ENCODE peak calls at places on chromosomes 3 and 15, in six cellular contexts. U, Y, L, D, T and P are unnamed samples.

GRCh38 chr3:100588251-100588650 is 21.1 kb upstream of the ADGRG7 start:
- DNase-seq in L (no peak), D (no peak), T (no peak), Y (no peak), U (no peak), P (no peak)

GRCh38 chr15:84833447-84833846 is 16.3 kb downstream of the ALPK3 start:
- DNase-seq in Y (no peak), U (no peak), T (no peak), D (no peak), L (no peak), P (no peak)

GRCh38 chr3:141082064-141082463 is 30.9 kb downstream of the SPSB4 start:
- DNase-seq in L (no peak), T (no peak), D (no peak), Y (no peak), U (no peak), P (no peak)

GRCh38 chr15:88745696-88746095 is 57.5 kb upstream of the ACAN start:
- DNase-seq in U (no peak), T (no peak), Y (no peak), L (no peak), D (no peak), P (no peak)

GRCh38 chr15:29116970-29117700 is 152.5 kb downstream of the NSMCE3 start:
- DNase-seq in Y (no peak), L (no peak), D (no peak), T (no peak), U (no peak), P (no peak)

GRCh38 chr15:84970832-84971231 is 10.8 kb upstream of the PDE8A start:
- DNase-seq in Y (no peak), U (no peak), T (no peak), D (no peak), L (no peak), P (no peak)

GRCh38 chr3:180267202-180267843 is 230.6 kb upstream of the PEX5L start:
- DNase-seq in L (no peak), Y (no peak), D (peak; percentile 69), U (no peak), T (no peak), P (no peak)

GRCh38 chr3:129226374-129226773 is 23.0 kb upstream of the COPG1 start:
- DNase-seq in U (peak; percentile 71), Y (no peak), D (no peak), T (peak; percentile 34), L (peak; percentile 57), P (peak; percentile 34)

GRCh38 chr3:187586226-187586625 is 84.0 kb downstream of the SST start:
- DNase-seq in Y (no peak), D (no peak), L (no peak), U (no peak), T (no peak), P (no peak)

GRCh38 chr3:14605070-14605469 is 46.5 kb upstream of the CCDC174 start:
- DNase-seq in T (no peak), U (no peak), L (no peak), Y (no peak), D (no peak), P (no peak)

GRCh38 chr3:14602804-14603644 is 48.5 kb upstream of the CCDC174 start:
- DNase-seq in Y (peak; percentile 66), D (no peak), T (peak; percentile 90), U (peak; percentile 36), L (no peak), P (no peak)

GRCh38 chr3:14606663-14607339 is 44.8 kb upstream of the CCDC174 start:
- DNase-seq in U (no peak), T (no peak), L (no peak), Y (no peak), D (no peak), P (no peak)

GRCh38 chr3:14605744-14606143 is 45.8 kb upstream of the CCDC174 start:
- DNase-seq in L (no peak), U (no peak), Y (no peak), T (no peak), D (no peak), P (no peak)

GRCh38 chr3:14608298-14608697 is 43.3 kb upstream of the CCDC174 start:
- DNase-seq in D (no peak), L (no peak), U (no peak), Y (peak; percentile 49), T (no peak), P (no peak)
- TF ChIP-seq CTCF in D (no peak), L (no peak), U (peak; percentile 21), Y (peak; percentile 20), T (no peak), P (no peak)

GRCh38 chr15:63601727-63602185 is 4.6 kb downstream of the FBXL22 start:
- DNase-seq in L (no peak), Y (peak; percentile 20), D (no peak), U (no peak), T (peak; percentile 24), P (no peak)
- TF ChIP-seq REST in L (no peak), Y (no peak), D (no peak), U (no peak), T (no peak), P (no peak)

DNA sequence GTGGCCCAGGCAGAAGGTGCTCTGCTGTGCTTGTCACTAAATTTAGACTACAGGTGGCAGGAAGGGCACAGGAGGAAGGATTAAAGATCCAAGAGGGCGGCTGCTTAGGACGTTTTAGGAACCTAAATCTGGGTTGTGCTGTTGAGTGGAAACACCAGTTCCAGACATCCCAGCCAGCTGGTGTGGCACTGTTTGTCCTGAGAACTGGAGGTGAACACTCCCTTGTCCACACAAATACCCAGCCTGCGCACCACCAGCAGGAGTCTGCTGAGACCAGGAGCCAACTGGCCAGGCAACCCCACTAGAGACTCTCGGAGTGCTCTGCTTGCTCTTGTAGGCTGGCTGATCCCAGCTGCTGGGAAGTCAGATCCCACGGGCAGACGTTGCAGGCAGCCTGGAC is 30.3 kb upstream of the UACA start:
- DNase-seq in U (no peak), D (no peak), T (no peak), L (no peak), Y (no peak), P (no peak)
- TF ChIP-seq CTCF in U (no peak), D (no peak), T (no peak), L (no peak), Y (no peak), P (no peak)

GRCh38 chr3:31050296-31050695 is 155.8 kb upstream of the GADL1 start:
- DNase-seq in D (no peak), U (no peak), L (no peak), T (no peak), Y (no peak), P (no peak)
- TF ChIP-seq REST in D (no peak), U (no peak), L (no peak), T (no peak), Y (no peak), P (no peak)

DNA sequence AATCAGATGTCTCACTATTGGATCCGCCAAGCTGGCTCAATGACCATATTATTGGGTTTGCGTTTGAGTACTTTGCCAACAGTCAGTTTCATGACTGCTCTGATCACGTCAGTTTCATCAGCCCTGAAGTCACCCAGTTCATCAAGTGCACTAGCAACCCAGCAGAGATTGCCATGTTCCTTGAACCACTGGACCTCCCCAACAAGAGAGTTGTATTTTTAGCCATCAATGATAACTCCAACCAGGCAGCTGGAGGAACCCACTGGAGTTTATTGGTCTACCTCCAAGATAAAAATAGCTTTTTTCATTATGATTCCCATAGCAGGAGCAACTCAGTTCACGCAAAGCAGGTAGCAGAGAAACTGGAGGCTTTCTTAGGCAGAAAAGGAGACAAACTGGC is 21.5 kb downstream of the SENP8 start:
- DNase-seq in L (no peak), T (no peak), Y (no peak), U (no peak), D (no peak), P (no peak)
- TF ChIP-seq CTCF in L (no peak), T (no peak), Y (no peak), U (no peak), D (no peak), P (no peak)

GRCh38 chr15:93330862-93331544 is 242.0 kb upstream of the RGMA start:
- DNase-seq in L (no peak), D (no peak), U (no peak), T (no peak), Y (peak; percentile 64), P (no peak)

GRCh38 chr15:93327364-93327763 is 238.4 kb upstream of the RGMA start:
- DNase-seq in U (no peak), T (no peak), Y (no peak), D (no peak), L (no peak), P (no peak)

GRCh38 chr15:93333826-93334225 is 244.8 kb upstream of the RGMA start:
- DNase-seq in L (no peak), Y (peak; percentile 65), D (no peak), U (no peak), T (no peak), P (no peak)

DNA sequence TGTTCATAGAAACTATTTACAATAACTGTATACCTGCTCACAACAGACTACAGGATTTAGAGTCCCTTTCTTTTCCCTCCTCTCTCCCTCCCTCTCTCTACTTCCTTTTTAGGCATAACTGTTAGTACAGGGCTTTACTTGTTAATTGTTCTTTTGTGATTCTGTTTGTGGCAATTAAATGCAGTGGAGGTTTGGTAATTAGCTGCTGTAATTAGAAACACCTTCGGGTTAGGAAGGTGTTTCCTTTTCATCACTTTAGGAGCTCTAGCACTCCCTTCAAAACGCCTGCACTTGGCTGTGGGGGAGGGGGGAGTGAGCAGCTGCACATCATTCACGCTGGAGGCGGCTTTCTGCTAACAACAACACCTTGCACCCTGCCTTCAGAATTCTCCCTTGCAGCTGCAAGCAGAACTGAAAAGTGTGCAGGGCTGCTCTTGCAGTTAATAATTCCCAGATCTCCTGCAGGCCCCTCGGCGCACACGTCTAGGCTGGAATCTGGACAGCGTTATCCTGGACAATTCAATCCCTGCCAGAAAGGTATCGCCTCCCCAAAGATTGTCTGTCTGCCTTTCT is 242.6 kb upstream of the RGMA start:
- DNase-seq in T (peak; percentile 75), U (no peak), D (no peak), L (no peak), Y (peak; percentile 90), P (no peak)
- TF ChIP-seq REST in T (no peak), U (no peak), D (no peak), L (no peak), Y (no peak), P (no peak)

DNA sequence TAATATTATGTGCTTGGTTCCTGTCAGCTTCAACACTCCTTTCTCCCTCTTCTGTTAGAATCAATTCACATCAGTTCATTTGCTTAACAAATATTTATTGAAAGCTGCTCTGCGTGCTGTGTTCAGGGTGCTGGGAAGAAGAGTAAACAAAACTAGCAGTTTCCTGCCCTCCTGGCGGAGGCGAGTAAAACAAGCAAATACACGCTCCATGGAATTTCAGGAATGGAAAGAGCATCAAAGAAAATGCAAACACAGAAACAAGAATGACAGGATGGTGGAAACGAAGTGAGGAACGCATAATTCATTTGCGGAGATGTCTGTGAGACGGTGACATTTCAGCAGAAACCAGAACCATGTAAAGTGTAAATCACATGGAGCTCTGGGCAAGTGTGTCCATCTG is 49.4 kb upstream of the SPTSSB start:
- DNase-seq in D (no peak), L (no peak), T (no peak), U (no peak), Y (peak; percentile 93), P (no peak)
- TF ChIP-seq CTCF in D (no peak), L (no peak), T (no peak), U (no peak), Y (no peak), P (no peak)